ENCODE peak calls at places on chromosome 4, in seven cellular contexts. W is H1, N is HCT116, S is K562, B is SK-N-SH, M is HepG2, H is GM12878. D is an unnamed sample.

GRCh38 chr4:174658246-174658645 is 136.0 kb upstream of the HPGD start:
- DNase-seq in W (no peak), N (no peak), S (no peak), B (no peak), M (no peak), H (no peak), D (no peak)

GRCh38 chr4:112185740-112186670 is 40.8 kb downstream of the FAM241A start:
- DNase-seq in W (no peak), N (no peak), S (no peak), B (no peak), M (no peak), H (no peak), D (no peak)

GRCh38 chr4:54372951-54373350 is 143.9 kb downstream of the PDGFRA start:
- DNase-seq in W (no peak), N (no peak), S (no peak), B (no peak), M (no peak), H (no peak), D (no peak)

GRCh38 chr4:37561803-37562207 is 124.4 kb downstream of the RELL1 start:
- DNase-seq in W (no peak), N (no peak), S (peak), B (no peak), M (peak), H (peak), D (no peak)

GRCh38 chr4:155608231-155608885 is 58.3 kb upstream of the GUCY1A1 start:
- DNase-seq in W (no peak), N (no peak), S (no peak), B (no peak), M (no peak), H (no peak), D (no peak)

GRCh38 chr4:105990933-105991332 is 95.7 kb downstream of the NPNT start:
- DNase-seq in W (no peak), N (peak), S (no peak), B (peak), M (no peak), H (no peak), D (peak)

GRCh38 chr4:70280567-70280966 is 38.2 kb downstream of the CSN3 start:
- DNase-seq in W (no peak), N (no peak), S (no peak), B (no peak), M (no peak), H (no peak), D (no peak)

GRCh38 chr4:8044699-8045098 is 105.0 kb upstream of the AFAP1 start:
- DNase-seq in W (no peak), N (no peak), S (no peak), B (no peak), M (no peak), H (no peak), D (no peak)

GRCh38 chr4:74444891-74445642 is at the start of gene AREG:
- DNase-seq in W (peak), N (peak), S (peak), B (peak), M (peak), H (peak), D (peak)

GRCh38 chr4:7365472-7366179 is 69.1 kb downstream of the PSAPL1 start:
- DNase-seq in W (no peak), N (no peak), S (no peak), B (peak), M (no peak), H (no peak), D (no peak)

GRCh38 chr4:115171220-115171619 is 57.8 kb upstream of the NDST4 start:
- DNase-seq in W (no peak), N (no peak), S (no peak), B (no peak), M (no peak), H (no peak), D (no peak)

GRCh38 chr4:118206627-118207026 is 146.2 kb downstream of the PRSS12 start:
- DNase-seq in W (no peak), N (no peak), S (no peak), B (no peak), M (no peak), H (no peak), D (no peak)

GRCh38 chr4:110294165-110294564 is 95.8 kb upstream of the ELOVL6 start:
- DNase-seq in W (no peak), N (no peak), S (no peak), B (no peak), M (no peak), H (no peak), D (no peak)

GRCh38 chr4:48331577-48332340 is 9.6 kb upstream of the SLAIN2 start:
- DNase-seq in W (no peak), N (no peak), S (no peak), B (no peak), M (no peak), H (no peak), D (no peak)

GRCh38 chr4:101415962-101416361 is 68.6 kb upstream of the PPP3CA start:
- DNase-seq in W (no peak), N (no peak), S (no peak), B (no peak), M (no peak), H (no peak), D (no peak)

GRCh38 chr4:101419324-101420135 is 72.2 kb upstream of the PPP3CA start:
- DNase-seq in W (no peak), N (no peak), S (no peak), B (no peak), M (no peak), H (peak), D (no peak)

GRCh38 chr4:101418466-101418865 is 71.1 kb upstream of the PPP3CA start:
- DNase-seq in W (no peak), N (no peak), S (no peak), B (no peak), M (no peak), H (no peak), D (no peak)

GRCh38 chr4:101417046-101417445 is 69.7 kb upstream of the PPP3CA start:
- DNase-seq in W (no peak), N (no peak), S (no peak), B (no peak), M (no peak), H (no peak), D (no peak)

DNA sequence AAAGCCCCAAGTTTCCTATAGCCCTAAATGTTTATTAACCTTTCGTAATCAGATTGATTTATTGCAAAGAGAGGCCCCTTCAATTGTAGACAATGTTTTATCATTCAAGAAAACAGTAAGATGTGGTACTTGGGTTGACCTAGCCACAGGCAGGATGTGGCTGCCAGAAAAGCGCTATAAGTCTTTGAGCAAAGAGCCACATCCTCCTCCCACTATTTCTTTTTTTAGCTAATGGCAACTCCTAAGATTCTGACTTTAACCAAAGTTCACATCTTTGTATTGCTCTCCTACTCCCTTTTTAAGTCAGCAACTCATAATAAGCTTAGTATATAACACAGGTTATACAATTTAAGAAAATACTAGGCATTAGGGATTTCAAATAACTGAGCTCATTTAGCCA is 70.7 kb upstream of the PPP3CA start:
- DNase-seq in W (no peak), N (no peak), S (no peak), B (no peak), M (no peak), H (peak), D (no peak)
- TF ChIP-seq JUND in W (no peak), N (no peak), S (no peak), B (no peak), M (no peak), H (no peak), D (no peak)

DNA sequence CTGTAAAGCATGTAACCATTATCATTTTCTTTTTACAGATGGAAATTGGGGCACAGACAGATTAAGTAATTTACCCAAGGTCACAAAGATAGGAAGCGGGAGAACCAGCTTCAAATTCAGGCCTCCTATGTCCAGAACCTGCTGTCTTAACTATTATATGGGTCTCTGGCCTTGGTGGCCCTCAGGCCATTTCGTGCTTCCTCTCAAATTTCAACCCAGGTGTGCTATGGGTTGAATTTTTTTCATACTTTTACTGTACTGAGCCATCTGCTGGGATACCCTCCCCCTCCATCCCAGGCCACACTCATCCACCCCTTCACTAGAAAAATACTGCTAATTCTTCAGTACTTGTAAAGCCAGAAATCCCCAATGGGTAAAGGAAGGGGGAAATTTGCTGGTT is 42.3 kb downstream of the KLF3 start:
- DNase-seq in W (no peak), N (no peak), S (no peak), B (no peak), M (no peak), H (no peak), D (no peak)
- TF ChIP-seq JUND in W (no peak), N (no peak), S (no peak), B (no peak), M (no peak), H (no peak), D (no peak)

GRCh38 chr4:185738038-185738552 is 73.9 kb downstream of the SORBS2 start:
- DNase-seq in W (no peak), N (no peak), S (no peak), B (no peak), M (no peak), H (no peak), D (no peak)
- TF ChIP-seq JUND in W (no peak), N (no peak), S (no peak), B (no peak), M (no peak), H (no peak), D (no peak)

GRCh38 chr4:137063961-137064360 is 468.3 kb downstream of the PCDH18 start:
- DNase-seq in W (no peak), N (no peak), S (no peak), B (no peak), M (no peak), H (no peak), D (no peak)
- TF ChIP-seq JUND in W (no peak), N (no peak), S (no peak), B (no peak), M (no peak), H (no peak), D (no peak)